ENCODE peak calls at places on chromosomes 4 and X, in four cellular contexts. E is Peyer's patch, Q is ovary, S is body of pancreas. R is an unnamed sample.

GRCh38 chr4:53558061-53558801 is 33.1 kb downstream of the LNX1 start:
- DNase-seq in Q (no peak), E (no peak), S (no peak), R (no peak)

GRCh38 chr4:157217708-157218107 is 2.8 kb upstream of the GRIA2 start:
- DNase-seq in S (no peak), Q (no peak), E (no peak), R (no peak)

GRCh38 chr4:83043801-83044407 is 8.9 kb downstream of the COPS4 start:
- DNase-seq in Q (no peak), S (no peak), E (no peak), R (peak)

GRCh38 chr4:54281060-54281781 is 52.1 kb downstream of the PDGFRA start:
- DNase-seq in E (peak), Q (peak), S (peak), R (peak)

GRCh38 chr4:69099910-69100309 is 3.6 kb downstream of the UGT2B7 start:
- DNase-seq in Q (no peak), E (no peak), S (no peak), R (no peak)

GRCh38 chrX:14528629-14529287 is 578 bp upstream of the GLRA2 start:
- DNase-seq in Q (peak), S (peak), E (peak), R (peak)

GRCh38 chr4:110025057-110025456 is 112.4 kb downstream of the EGF start:
- DNase-seq in E (no peak), Q (no peak), S (no peak), R (no peak)

GRCh38 chrX:117538441-117539418 is 577.9 kb downstream of the KLHL13 start:
- DNase-seq in Q (no peak), E (no peak), S (peak), R (no peak)

GRCh38 chr4:133823177-133823576 is 378.4 kb downstream of the PABPC4L start:
- DNase-seq in S (no peak), Q (no peak), E (no peak), R (no peak)

GRCh38 chrX:3442685-3443084 is 96.2 kb upstream of the MXRA5 start:
- DNase-seq in E (no peak), S (no peak), Q (no peak), R (no peak)

GRCh38 chrX:115582035-115582870 is 21.3 kb downstream of the PLS3 start:
- DNase-seq in E (no peak), S (no peak), Q (no peak), R (no peak)

GRCh38 chrX:153482376-153483015 is 12.1 kb upstream of the HAUS7 start:
- DNase-seq in S (no peak), E (no peak), Q (no peak), R (no peak)

GRCh38 chr4:87543835-87544461 is 14.8 kb upstream of the SPARCL1 start:
- DNase-seq in Q (no peak), E (no peak), S (peak), R (peak)

GRCh38 chr4:792729-793108 is 33.2 kb downstream of the CPLX1 start:
- DNase-seq in Q (peak), S (no peak), E (peak), R (no peak)

GRCh38 chr4:153232768-153233167 is 28.5 kb downstream of the TRIM2 start:
- DNase-seq in E (no peak), Q (no peak), S (peak), R (no peak)

GRCh38 chrX:151966236-151966635 is 8.2 kb downstream of the GABRE start:
- DNase-seq in Q (no peak), E (no peak), S (no peak), R (no peak)

GRCh38 chrX:97367149-97367548 is 483.4 kb downstream of the RPA4 start:
- DNase-seq in Q (no peak), S (no peak), E (no peak), R (no peak)

GRCh38 chr4:76691767-76692689 is 205.9 kb downstream of the SOWAHB start:
- DNase-seq in S (no peak), Q (no peak), E (peak), R (no peak)

GRCh38 chr4:140604544-140604943 is 35.8 kb upstream of the UCP1 start:
- DNase-seq in E (no peak), Q (no peak), S (no peak), R (no peak)

GRCh38 chr4:147015531-147015930 is 69.9 kb upstream of the TTC29 start:
- DNase-seq in E (no peak), S (no peak), Q (no peak), R (no peak)

GRCh38 chr4:128123036-128123435 is 61.9 kb downstream of the LARP1B start:
- DNase-seq in Q (no peak), E (no peak), S (no peak), R (no peak)

GRCh38 chrX:6149231-6149870 is 79.3 kb downstream of the NLGN4X start:
- DNase-seq in Q (no peak), E (no peak), S (no peak), R (no peak)

GRCh38 chr4:140150886-140151699 is 2.9 kb downstream of the MAML3 start:
- DNase-seq in Q (peak), S (peak), E (peak), R (peak)

GRCh38 chr4:99946346-99947189 is at the start of gene DNAJB14:
- DNase-seq in S (peak), Q (peak), E (peak), R (peak)

GRCh38 chr4:52932586-52933482 is 70.7 kb downstream of the RASL11B start:
- DNase-seq in S (no peak), E (no peak), Q (no peak), R (no peak)

GRCh38 chr4:52751349-52751911 is at the start of gene ERVMER34-1:
- DNase-seq in S (peak), E (peak), Q (peak), R (peak)

GRCh38 chr4:91198951-91199350 is 1071.8 kb downstream of the CCSER1 start:
- DNase-seq in S (no peak), E (no peak), Q (no peak), R (no peak)

GRCh38 chr4:16043820-16044554 is 39.8 kb downstream of the PROM1 start:
- DNase-seq in E (no peak), Q (no peak), S (no peak), R (peak)

GRCh38 chrX:76802698-76803097 is 375.2 kb downstream of the MAGEE1 start:
- DNase-seq in E (no peak), S (no peak), Q (no peak), R (no peak)

GRCh38 chrX:122625821-122626220 is 558.3 kb upstream of the GRIA3 start:
- DNase-seq in Q (no peak), E (no peak), S (no peak), R (no peak)

GRCh38 chrX:130196453-130196852 is 24.7 kb downstream of the RAB33A start:
- DNase-seq in S (no peak), E (no peak), Q (no peak), R (no peak)

GRCh38 chrX:20527458-20528099 is 260.9 kb upstream of the RPS6KA3 start:
- DNase-seq in Q (peak), E (no peak), S (no peak), R (peak)

GRCh38 chrX:133215747-133216146 is 2.4 kb downstream of the TFDP3 start:
- DNase-seq in E (no peak), Q (no peak), S (peak), R (no peak)

GRCh38 chr4:112127736-112128322 is 17.4 kb upstream of the FAM241A start:
- DNase-seq in Q (no peak), S (no peak), E (no peak), R (no peak)

GRCh38 chrX:155747520-155747919 is 133.6 kb upstream of the VAMP7 start:
- DNase-seq in E (peak), Q (no peak), S (peak), R (peak)

GRCh38 chr4:104860227-104861123 is 286.2 kb upstream of the TET2 start:
- DNase-seq in Q (peak), E (peak), S (peak), R (peak)

GRCh38 chrX:24870143-24870542 is 145.6 kb downstream of the ARX start:
- DNase-seq in Q (no peak), E (no peak), S (no peak), R (no peak)

GRCh38 chr4:87007345-87008181 is 72.8 kb downstream of the AFF1 start:
- DNase-seq in E (peak), Q (peak), S (peak), R (peak)

GRCh38 chrX:77293331-77293995 is 153.7 kb upstream of the FGF16 start:
- DNase-seq in Q (no peak), E (no peak), S (no peak), R (no peak)

GRCh38 chrX:150051096-150051495 is 112.8 kb upstream of the EOLA2 start:
- DNase-seq in S (no peak), E (no peak), Q (no peak), R (no peak)
- TF ChIP-seq POLR2A in S (no peak), E (no peak), Q (no peak), R (no peak)

GRCh38 chrX:12967711-12968465 is 7.0 kb upstream of the TMSB4X start:
- DNase-seq in E (no peak), S (no peak), Q (no peak), R (no peak)
- H3K4me3 ChIP-seq in E (no peak), S (no peak), Q (no peak), R (no peak)

GRCh38 chrX:7216981-7217587 is 69.1 kb upstream of the PUDP start:
- DNase-seq in S (no peak), E (no peak), Q (no peak), R (no peak)
- H3K27ac ChIP-seq in S (no peak), E (no peak), Q (no peak), R (no peak)

GRCh38 chr4:173527103-173527876 is 2.7 kb downstream of the HAND2 start:
- DNase-seq in E (no peak), Q (peak), S (no peak), R (no peak)

GRCh38 chr4:173531085-173531965 is 1.3 kb upstream of the HAND2 start:
- DNase-seq in Q (peak), S (no peak), E (no peak), R (peak)

GRCh38 chr4:173530326-173531062 is 465 bp upstream of the HAND2 start:
- DNase-seq in E (no peak), S (no peak), Q (peak), R (peak)

GRCh38 chr4:173528378-173529321 is 1.4 kb downstream of the HAND2 start:
- DNase-seq in S (no peak), Q (peak), E (no peak), R (peak)

GRCh38 chr4:173529505-173530325 is at the start of gene HAND2:
- DNase-seq in S (peak), E (no peak), Q (peak), R (peak)
- TF ChIP-seq POLR2A in S (peak), E (no peak), Q (peak), R (peak)